ENCODE peak calls at places on chromosomes 13 and 19, in five cellular contexts. D is neuronal stem cell, N is NCI-H345, K is EL, E is sciatic nerve. A is an unnamed sample.

GRCh38 chr19:17243854-17244617 is 1.7 kb downstream of the NR2F6 start:
- DNase-seq in D (no peak), N (no peak), K (peak; percentile 53), E (peak; percentile 72), A (no peak)

GRCh38 chr13:76296751-76297150 is 589.5 kb downstream of the KCTD12 start:
- DNase-seq in D (no peak), N (no peak), K (no peak), E (no peak), A (no peak)

GRCh38 chr19:35860818-35861639 is 4.3 kb downstream of the KIRREL2 start:
- DNase-seq in D (peak; percentile 95), N (no peak), K (no peak), E (no peak), A (no peak)

GRCh38 chr19:55354698-55355212 is at the start of gene COX6B2:
- DNase-seq in D (no peak), N (no peak), K (no peak), E (no peak), A (no peak)

GRCh38 chr13:51825165-51825592 is 19.8 kb downstream of the TMEM272 start:
- DNase-seq in D (no peak), N (no peak), K (no peak), E (no peak), A (no peak)

GRCh38 chr19:17294051-17294891 is 9.0 kb downstream of the ABHD8 start:
- DNase-seq in D (no peak), N (no peak), K (peak; percentile 34), E (no peak), A (no peak)

GRCh38 chr19:4597278-4597974 is 37.9 kb upstream of the SEMA6B start:
- DNase-seq in D (no peak), N (peak; percentile 51), K (peak; percentile 33), E (no peak), A (no peak)

GRCh38 chr19:14410775-14411134 is 8.4 kb downstream of the DDX39A start:
- DNase-seq in D (no peak), N (no peak), K (no peak), E (no peak), A (no peak)

A was measured in NCI-H748 treated with DMSO at 0.1 percent for 48 hours.